ENCODE peak calls at places on chromosomes 16 and 17, in ten cellular contexts. One of them, this sample, is unnamed.

GRCh38 chr16:84044108-84044488 is 1.5 kb upstream of the SLC38A8 start:
- DNase-seq in H9: peak
- DNase-seq in GM23248: peak
- DNase-seq in Karpas-422: peak
- DNase-seq in OCI-LY7: peak
- DNase-seq in IMR-90: peak
- DNase-seq in HCT116: peak
- DNase-seq in GM23338: peak
- DNase-seq in neural progenitor cell: peak
- DNase-seq in HepG2: peak
- DNase-seq in this sample: no peak

GRCh38 chr16:26993988-26994387 is 72.7 kb upstream of the C16orf82 start:
- DNase-seq in neural progenitor cell: no peak
- DNase-seq in GM23338: no peak
- DNase-seq in IMR-90: peak
- DNase-seq in GM23248: peak
- DNase-seq in OCI-LY7: no peak
- DNase-seq in H9: no peak
- DNase-seq in Karpas-422: no peak
- DNase-seq in HCT116: no peak
- DNase-seq in HepG2: no peak
- DNase-seq in this sample: no peak

GRCh38 chr16:26649646-26650045 is 417.1 kb upstream of the C16orf82 start:
- DNase-seq in HepG2: no peak
- DNase-seq in H9: no peak
- DNase-seq in Karpas-422: no peak
- DNase-seq in GM23248: no peak
- DNase-seq in GM23338: no peak
- DNase-seq in OCI-LY7: peak
- DNase-seq in neural progenitor cell: no peak
- DNase-seq in IMR-90: no peak
- DNase-seq in HCT116: no peak
- DNase-seq in this sample: no peak

GRCh38 chr17:50635720-50636144 is 1.1 kb downstream of the ABCC3 start:
- DNase-seq in Karpas-422: no peak
- DNase-seq in H9: no peak
- DNase-seq in HCT116: no peak
- DNase-seq in OCI-LY7: no peak
- DNase-seq in HepG2: no peak
- DNase-seq in neural progenitor cell: no peak
- DNase-seq in IMR-90: no peak
- DNase-seq in GM23248: no peak
- DNase-seq in GM23338: no peak
- DNase-seq in this sample: peak

GRCh38 chr16:24609740-24610420 is 70.5 kb downstream of the RBBP6 start:
- DNase-seq in H9: peak
- DNase-seq in neural progenitor cell: peak
- DNase-seq in IMR-90: peak
- DNase-seq in Karpas-422: no peak
- DNase-seq in GM23248: peak
- DNase-seq in HCT116: no peak
- DNase-seq in OCI-LY7: no peak
- DNase-seq in GM23338: peak
- DNase-seq in HepG2: peak
- DNase-seq in this sample: peak

GRCh38 chr16:3188925-3189825 is 1.2 kb downstream of the OR1F1 start:
- DNase-seq in GM23248: peak
- DNase-seq in GM23338: peak
- DNase-seq in HepG2: peak
- DNase-seq in Karpas-422: no peak
- DNase-seq in IMR-90: peak
- DNase-seq in neural progenitor cell: peak
- DNase-seq in OCI-LY7: no peak
- DNase-seq in H9: peak
- DNase-seq in HCT116: no peak
- DNase-seq in this sample: peak

GRCh38 chr17:81794509-81794908 is 9.4 kb upstream of the GCGR start:
- DNase-seq in Karpas-422: no peak
- DNase-seq in IMR-90: no peak
- DNase-seq in OCI-LY7: no peak
- DNase-seq in GM23338: peak
- DNase-seq in HCT116: no peak
- DNase-seq in H9: no peak
- DNase-seq in GM23248: no peak
- DNase-seq in HepG2: no peak
- DNase-seq in neural progenitor cell: peak
- DNase-seq in this sample: peak

GRCh38 chr17:80259642-80260535 is 763 bp upstream of the RNF213 start:
- DNase-seq in Karpas-422: no peak
- DNase-seq in HepG2: peak
- DNase-seq in GM23248: peak
- DNase-seq in GM23338: peak
- DNase-seq in OCI-LY7: peak
- DNase-seq in IMR-90: peak
- DNase-seq in neural progenitor cell: peak
- DNase-seq in HCT116: no peak
- DNase-seq in H9: peak
- DNase-seq in this sample: peak

GRCh38 chr17:17824780-17825614 is 11.8 kb downstream of the SREBF1 start:
- DNase-seq in GM23338: peak
- DNase-seq in H9: peak
- DNase-seq in HepG2: no peak
- DNase-seq in IMR-90: no peak
- DNase-seq in Karpas-422: no peak
- DNase-seq in HCT116: no peak
- DNase-seq in neural progenitor cell: peak
- DNase-seq in OCI-LY7: no peak
- DNase-seq in GM23248: peak
- DNase-seq in this sample: no peak

GRCh38 chr17:78268960-78269892 is 37.8 kb downstream of the TMEM235 start:
- DNase-seq in H9: peak
- DNase-seq in OCI-LY7: no peak
- DNase-seq in neural progenitor cell: peak
- DNase-seq in IMR-90: peak
- DNase-seq in Karpas-422: no peak
- DNase-seq in GM23248: no peak
- DNase-seq in HepG2: no peak
- DNase-seq in HCT116: no peak
- DNase-seq in GM23338: peak
- DNase-seq in this sample: no peak

GRCh38 chr16:54239441-54239840 is 47.1 kb downstream of the IRX3 start:
- DNase-seq in OCI-LY7: no peak
- DNase-seq in HepG2: no peak
- DNase-seq in IMR-90: no peak
- DNase-seq in H9: no peak
- DNase-seq in HCT116: no peak
- DNase-seq in neural progenitor cell: no peak
- DNase-seq in Karpas-422: no peak
- DNase-seq in GM23248: peak
- DNase-seq in GM23338: no peak
- DNase-seq in this sample: no peak

GRCh38 chr16:9311303-9311954 is 220.0 kb downstream of the HAPSTR1 start:
- DNase-seq in HCT116: no peak
- DNase-seq in OCI-LY7: no peak
- DNase-seq in GM23248: peak
- DNase-seq in H9: peak
- DNase-seq in GM23338: peak
- DNase-seq in IMR-90: no peak
- DNase-seq in Karpas-422: no peak
- DNase-seq in HepG2: no peak
- DNase-seq in neural progenitor cell: peak
- DNase-seq in this sample: no peak

GRCh38 chr16:86122681-86123342 is 223.8 kb downstream of the IRF8 start:
- DNase-seq in HepG2: no peak
- DNase-seq in HCT116: no peak
- DNase-seq in GM23248: no peak
- DNase-seq in neural progenitor cell: no peak
- DNase-seq in H9: peak
- DNase-seq in Karpas-422: no peak
- DNase-seq in GM23338: peak
- DNase-seq in IMR-90: no peak
- DNase-seq in OCI-LY7: no peak
- DNase-seq in this sample: no peak

GRCh38 chr16:12340151-12340733 is 363.7 kb downstream of the SNX29 start:
- DNase-seq in HCT116: peak
- DNase-seq in IMR-90: peak
- DNase-seq in Karpas-422: peak
- DNase-seq in GM23338: peak
- DNase-seq in neural progenitor cell: peak
- DNase-seq in H9: peak
- DNase-seq in HepG2: peak
- DNase-seq in OCI-LY7: peak
- DNase-seq in GM23248: peak
- DNase-seq in this sample: no peak

GRCh38 chr17:83062011-83062817 is 17.2 kb upstream of the METRNL start:
- DNase-seq in GM23248: no peak
- DNase-seq in OCI-LY7: no peak
- DNase-seq in Karpas-422: no peak
- DNase-seq in neural progenitor cell: no peak
- DNase-seq in HCT116: no peak
- DNase-seq in GM23338: no peak
- DNase-seq in IMR-90: no peak
- DNase-seq in HepG2: no peak
- DNase-seq in H9: peak
- DNase-seq in this sample: no peak

GRCh38 chr16:81366316-81366932 is 51.7 kb downstream of the GAN start:
- DNase-seq in H9: no peak
- DNase-seq in neural progenitor cell: peak
- DNase-seq in Karpas-422: peak
- DNase-seq in IMR-90: peak
- DNase-seq in GM23338: peak
- DNase-seq in OCI-LY7: peak
- DNase-seq in HCT116: peak
- DNase-seq in HepG2: peak
- DNase-seq in GM23248: peak
- DNase-seq in this sample: no peak

GRCh38 chr17:75876190-75876937 is 2.0 kb downstream of the TRIM47 start:
- DNase-seq in GM23248: peak
- DNase-seq in GM23338: peak
- DNase-seq in neural progenitor cell: peak
- DNase-seq in OCI-LY7: peak
- DNase-seq in H9: peak
- DNase-seq in IMR-90: no peak
- DNase-seq in HCT116: peak
- DNase-seq in HepG2: peak
- DNase-seq in Karpas-422: peak
- DNase-seq in this sample: no peak
- H2AFZ ChIP-seq in GM23248: no peak
- H2AFZ ChIP-seq in GM23338: peak
- H2AFZ ChIP-seq in neural progenitor cell: peak
- H2AFZ ChIP-seq in OCI-LY7: peak
- H2AFZ ChIP-seq in H9: no peak
- H2AFZ ChIP-seq in IMR-90: peak
- H2AFZ ChIP-seq in HCT116: no peak
- H2AFZ ChIP-seq in HepG2: no peak
- H2AFZ ChIP-seq in Karpas-422: peak
- H2AFZ ChIP-seq in this sample: peak

GRCh38 chr16:21179126-21179982 is 20.9 kb downstream of the LDAF1 start:
- DNase-seq in HCT116: no peak
- DNase-seq in HepG2: no peak
- DNase-seq in Karpas-422: no peak
- DNase-seq in GM23248: no peak
- DNase-seq in IMR-90: no peak
- DNase-seq in GM23338: no peak
- DNase-seq in neural progenitor cell: no peak
- DNase-seq in H9: no peak
- DNase-seq in OCI-LY7: no peak
- DNase-seq in this sample: no peak
- H2AFZ ChIP-seq in HCT116: no peak
- H2AFZ ChIP-seq in HepG2: no peak
- H2AFZ ChIP-seq in Karpas-422: no peak
- H2AFZ ChIP-seq in GM23248: no peak
- H2AFZ ChIP-seq in IMR-90: no peak
- H2AFZ ChIP-seq in GM23338: no peak
- H2AFZ ChIP-seq in neural progenitor cell: no peak
- H2AFZ ChIP-seq in H9: no peak
- H2AFZ ChIP-seq in OCI-LY7: no peak
- H2AFZ ChIP-seq in this sample: no peak

GRCh38 chr16:51722467-51722866 is 571.4 kb upstream of the SALL1 start:
- DNase-seq in HCT116: no peak
- DNase-seq in Karpas-422: no peak
- DNase-seq in HepG2: no peak
- DNase-seq in H9: no peak
- DNase-seq in OCI-LY7: no peak
- DNase-seq in neural progenitor cell: no peak
- DNase-seq in GM23248: no peak
- DNase-seq in IMR-90: no peak
- DNase-seq in GM23338: no peak
- DNase-seq in this sample: no peak

GRCh38 chr16:51719376-51719775 is 568.3 kb upstream of the SALL1 start:
- DNase-seq in GM23248: no peak
- DNase-seq in HCT116: no peak
- DNase-seq in Karpas-422: no peak
- DNase-seq in H9: no peak
- DNase-seq in GM23338: no peak
- DNase-seq in IMR-90: no peak
- DNase-seq in HepG2: no peak
- DNase-seq in OCI-LY7: no peak
- DNase-seq in neural progenitor cell: no peak
- DNase-seq in this sample: no peak

DNA sequence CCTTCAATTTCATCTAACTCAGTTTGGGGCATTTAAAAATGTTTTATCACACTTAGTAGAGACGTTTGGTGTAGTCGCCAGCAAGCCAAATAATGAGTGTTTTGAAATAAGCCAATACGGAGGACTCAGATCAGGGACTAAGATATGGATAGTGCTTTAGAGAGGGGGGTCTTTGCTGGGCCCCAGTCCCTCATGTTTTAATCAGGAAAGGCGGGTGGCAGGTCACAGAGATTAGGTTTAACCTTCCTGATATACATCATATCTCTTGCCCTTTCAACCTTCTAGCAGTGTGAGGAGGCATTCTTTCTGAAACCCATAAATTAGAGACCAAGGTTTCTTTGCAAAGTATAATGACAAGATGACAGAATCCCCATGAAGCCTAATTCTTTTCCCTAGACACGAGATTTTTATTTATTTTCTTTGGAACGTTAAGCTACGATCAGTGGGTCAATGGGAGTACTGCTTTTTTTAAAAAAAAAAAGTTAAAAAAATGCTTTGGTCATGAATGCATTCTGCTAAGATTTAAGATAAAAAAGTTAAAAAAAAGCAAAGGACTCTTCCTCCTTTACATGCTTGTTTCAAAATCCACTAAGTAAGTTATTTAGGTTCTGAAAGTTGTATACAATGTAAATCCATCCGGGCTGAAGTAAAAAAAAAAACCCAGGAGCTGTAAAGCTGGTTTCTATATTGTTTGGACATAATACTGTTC is 572.1 kb upstream of the SALL1 start:
- DNase-seq in Karpas-422: no peak
- DNase-seq in neural progenitor cell: peak
- DNase-seq in IMR-90: no peak
- DNase-seq in GM23338: no peak
- DNase-seq in HepG2: no peak
- DNase-seq in OCI-LY7: no peak
- DNase-seq in HCT116: no peak
- DNase-seq in GM23248: no peak
- DNase-seq in H9: no peak
- DNase-seq in this sample: no peak
- H2AFZ ChIP-seq in Karpas-422: no peak
- H2AFZ ChIP-seq in neural progenitor cell: peak
- H2AFZ ChIP-seq in IMR-90: no peak
- H2AFZ ChIP-seq in GM23338: peak
- H2AFZ ChIP-seq in HepG2: no peak
- H2AFZ ChIP-seq in OCI-LY7: no peak
- H2AFZ ChIP-seq in HCT116: no peak
- H2AFZ ChIP-seq in GM23248: no peak
- H2AFZ ChIP-seq in H9: no peak
- H2AFZ ChIP-seq in this sample: no peak

GRCh38 chr17:27157297-27157696 is 136.6 kb upstream of the WSB1 start:
- DNase-seq in HepG2: no peak
- DNase-seq in GM23248: no peak
- DNase-seq in H9: no peak
- DNase-seq in neural progenitor cell: no peak
- DNase-seq in GM23338: no peak
- DNase-seq in IMR-90: no peak
- DNase-seq in HCT116: no peak
- DNase-seq in OCI-LY7: no peak
- DNase-seq in Karpas-422: no peak
- DNase-seq in this sample: no peak
- H2AFZ ChIP-seq in HepG2: no peak
- H2AFZ ChIP-seq in GM23248: no peak
- H2AFZ ChIP-seq in H9: no peak
- H2AFZ ChIP-seq in neural progenitor cell: no peak
- H2AFZ ChIP-seq in GM23338: no peak
- H2AFZ ChIP-seq in IMR-90: no peak
- H2AFZ ChIP-seq in HCT116: no peak
- H2AFZ ChIP-seq in OCI-LY7: no peak
- H2AFZ ChIP-seq in Karpas-422: no peak
- H2AFZ ChIP-seq in this sample: no peak